ENCODE peak calls at places on chromosomes 3 and 15, in six cellular contexts. I, U, A, F, J and R are unnamed samples.

GRCh38 chr3:25783661-25784512 is 644 bp upstream of the NGLY1 start:
- DNase-seq in I (no peak), U (peak; percentile 91), A (peak; percentile 60), F (no peak), J (no peak), R (peak; percentile 55)

GRCh38 chr15:48330045-48330840 is 986 bp upstream of the DUT start:
- DNase-seq in I (no peak), U (no peak), A (no peak), F (no peak), J (no peak), R (peak; percentile 30)

GRCh38 chr15:81174759-81175327 is 21.8 kb upstream of the IL16 start:
- DNase-seq in I (no peak), U (no peak), A (no peak), F (no peak), J (no peak), R (no peak)

GRCh38 chr3:187955076-187955952 is 198.6 kb upstream of the LPP start:
- DNase-seq in I (peak; percentile 43), U (no peak), A (peak; percentile 46), F (no peak), J (peak; percentile 45), R (peak; percentile 90)

GRCh38 chr15:98663606-98664005 is 15.3 kb downstream of the IGF1R start:
- DNase-seq in I (no peak), U (no peak), A (no peak), F (peak; percentile 52), J (no peak), R (no peak)

GRCh38 chr3:129239992-129240391 is 9.4 kb upstream of the COPG1 start:
- DNase-seq in I (no peak), U (no peak), A (no peak), F (no peak), J (no peak), R (no peak)

GRCh38 chr15:69299451-69300128 is 878 bp downstream of the PAQR5 start:
- DNase-seq in I (no peak), U (no peak), A (no peak), F (no peak), J (no peak), R (no peak)

GRCh38 chr3:113283306-113283705 is 71.9 kb downstream of the BOC start:
- DNase-seq in I (no peak), U (no peak), A (no peak), F (peak; percentile 51), J (no peak), R (no peak)

GRCh38 chr3:186237915-186238314 is 124.1 kb downstream of the DGKG start:
- DNase-seq in I (no peak), U (no peak), A (no peak), F (no peak), J (no peak), R (no peak)

GRCh38 chr15:76197703-76198455 is 113.4 kb downstream of the ETFA start:
- DNase-seq in I (no peak), U (peak; percentile 82), A (no peak), F (no peak), J (no peak), R (no peak)

GRCh38 chr15:71678191-71678590 is 132.2 kb upstream of the NR2E3 start:
- DNase-seq in I (no peak), U (no peak), A (no peak), F (no peak), J (no peak), R (no peak)

GRCh38 chr3:153881201-153881600 is 240.0 kb upstream of the ARHGEF26 start:
- DNase-seq in I (no peak), U (no peak), A (peak; percentile 52), F (no peak), J (no peak), R (no peak)

GRCh38 chr15:67022587-67022986 is 42.8 kb upstream of the SMAD3 start:
- DNase-seq in I (no peak), U (no peak), A (no peak), F (no peak), J (no peak), R (no peak)

GRCh38 chr15:67024998-67025368 is 40.4 kb upstream of the SMAD3 start:
- DNase-seq in I (no peak), U (peak; percentile 56), A (no peak), F (no peak), J (no peak), R (no peak)

GRCh38 chr15:67024322-67024997 is 40.9 kb upstream of the SMAD3 start:
- DNase-seq in I (peak; percentile 74), U (peak; percentile 96), A (peak; percentile 89), F (no peak), J (peak; percentile 96), R (peak; percentile 97)

GRCh38 chr15:67025719-67026118 is 39.7 kb upstream of the SMAD3 start:
- DNase-seq in I (no peak), U (no peak), A (no peak), F (no peak), J (no peak), R (peak; percentile 87)

DNA sequence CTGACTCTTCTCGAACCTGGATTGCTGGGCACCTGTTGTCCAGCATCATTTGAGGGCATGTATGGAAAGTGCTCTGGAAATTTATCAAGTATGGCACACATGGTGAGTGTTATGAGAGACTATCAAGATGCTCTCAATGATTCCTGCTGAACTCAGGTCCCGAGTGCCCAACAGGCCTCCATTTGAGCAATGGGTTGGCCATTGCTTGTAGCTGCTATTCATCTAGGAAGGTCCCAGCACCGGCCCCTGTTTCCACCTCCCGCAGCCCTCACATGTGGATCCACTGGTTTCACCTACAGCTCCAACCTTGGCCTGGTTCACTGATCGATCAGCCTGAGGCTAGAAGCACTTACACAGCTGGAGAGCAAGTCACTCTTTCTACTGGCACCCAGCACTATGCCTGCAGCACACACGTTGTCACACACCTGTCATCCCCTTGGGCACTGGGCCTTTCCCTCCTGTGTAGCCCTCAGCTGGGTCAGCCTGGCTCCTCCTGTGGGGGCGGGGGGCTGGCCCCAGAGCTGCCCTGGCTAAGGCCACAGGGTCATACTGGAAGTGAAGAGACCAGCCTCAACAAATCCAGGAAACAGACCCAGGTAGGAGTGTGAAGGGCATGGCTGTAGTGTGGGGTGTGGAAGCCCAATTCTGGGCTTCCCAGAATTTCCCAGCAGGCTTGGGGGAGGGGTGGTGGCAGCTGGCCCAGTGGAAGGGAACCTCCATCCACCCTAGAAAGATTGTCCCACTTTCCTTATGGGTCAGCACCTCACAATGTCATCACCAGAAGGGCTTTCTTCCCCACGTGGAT is 41.7 kb upstream of the SMAD3 start:
- DNase-seq in I (no peak), U (peak; percentile 80), A (no peak), F (peak; percentile 63), J (no peak), R (no peak)
- H3K4me3 ChIP-seq in I (no peak overlapping the region), U (no peak overlapping the region), A (no peak overlapping the region), F (no peak overlapping the region), J (no peak overlapping the region), R (no peak overlapping the region)

DNA sequence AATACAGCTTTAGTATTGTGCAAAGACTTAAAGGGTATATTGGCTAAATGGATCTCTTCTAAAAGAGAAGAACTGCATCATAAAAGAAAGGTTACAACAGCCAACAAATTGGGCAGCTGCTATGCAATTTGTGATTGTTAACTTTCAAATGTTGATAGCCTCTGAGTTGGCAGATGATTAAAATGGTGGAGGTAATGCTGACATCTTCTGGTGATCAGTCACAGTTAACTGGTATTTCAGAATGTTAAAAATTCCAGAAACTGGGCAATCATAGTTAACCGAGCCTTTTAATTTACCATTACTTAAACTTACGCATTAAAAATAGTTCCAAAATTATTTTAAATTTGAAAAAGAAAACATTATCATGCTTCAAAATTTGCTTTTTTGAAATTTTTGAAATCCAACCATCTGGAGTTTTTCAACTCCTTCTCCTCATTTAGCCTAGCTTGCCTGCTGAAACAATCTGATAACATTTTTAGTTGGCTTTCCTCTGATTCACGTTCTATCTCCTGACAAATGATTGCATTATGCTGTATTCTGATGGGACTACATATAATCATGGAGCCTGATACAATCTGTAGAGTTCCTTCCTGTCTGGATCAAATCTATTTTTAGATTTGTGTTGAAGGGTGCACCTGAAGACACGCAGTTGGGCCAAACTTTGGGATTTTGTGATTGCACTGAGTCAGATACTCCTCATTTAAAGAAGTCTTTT is 144.0 kb upstream of the PDZRN3 start:
- DNase-seq in I (no peak), U (no peak), A (no peak), F (no peak), J (no peak), R (no peak)
- TF ChIP-seq CTCF in I (no peak), U (no peak), A (peak; percentile 23), F (no peak), J (no peak), R (no peak)

DNA sequence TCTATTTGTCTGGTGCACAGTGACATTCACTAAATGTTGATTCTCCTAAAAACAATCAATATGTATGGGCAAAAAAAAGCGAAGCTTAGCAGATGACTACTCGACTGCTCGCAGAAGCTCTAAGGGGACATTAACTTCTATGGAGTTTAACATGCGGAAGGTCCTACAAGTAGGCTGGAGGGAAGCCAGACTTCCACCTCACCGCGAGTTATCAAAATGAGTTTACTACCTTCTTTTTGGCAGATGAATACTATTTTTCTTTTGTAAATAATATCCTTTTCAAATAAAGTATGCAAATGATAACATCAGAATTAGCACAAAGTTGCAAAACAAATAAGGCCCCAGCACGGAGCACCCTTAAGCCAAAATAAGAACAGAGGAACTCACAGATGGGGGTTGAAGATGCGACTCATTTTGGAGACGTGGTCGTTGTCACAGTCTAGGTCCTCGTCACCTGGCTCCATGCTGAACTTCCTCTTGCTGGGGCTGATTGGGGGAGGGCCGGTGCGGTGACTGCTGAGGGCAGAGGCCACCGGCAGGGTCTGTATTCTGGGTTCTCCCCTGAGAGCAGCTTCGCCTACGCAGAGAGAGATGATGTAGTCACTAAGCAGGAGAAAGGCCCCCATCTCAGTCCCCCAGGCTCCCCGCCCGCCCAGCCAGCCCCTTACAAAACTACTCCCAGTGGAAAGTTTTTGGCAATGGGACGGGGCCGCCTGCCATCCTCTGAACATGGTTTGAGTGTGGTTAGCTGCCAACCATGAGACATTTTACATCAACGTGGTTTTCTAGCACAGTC is 42.1 kb downstream of the VGLL4 start:
- DNase-seq in I (no peak), U (no peak), A (no peak), F (peak; percentile 36), J (no peak), R (peak; percentile 60)
- H3K4me3 ChIP-seq in I (no peak overlapping the region), U (no peak overlapping the region), A (no peak overlapping the region), F (no peak overlapping the region), J (no peak overlapping the region), R (no peak overlapping the region)

DNA sequence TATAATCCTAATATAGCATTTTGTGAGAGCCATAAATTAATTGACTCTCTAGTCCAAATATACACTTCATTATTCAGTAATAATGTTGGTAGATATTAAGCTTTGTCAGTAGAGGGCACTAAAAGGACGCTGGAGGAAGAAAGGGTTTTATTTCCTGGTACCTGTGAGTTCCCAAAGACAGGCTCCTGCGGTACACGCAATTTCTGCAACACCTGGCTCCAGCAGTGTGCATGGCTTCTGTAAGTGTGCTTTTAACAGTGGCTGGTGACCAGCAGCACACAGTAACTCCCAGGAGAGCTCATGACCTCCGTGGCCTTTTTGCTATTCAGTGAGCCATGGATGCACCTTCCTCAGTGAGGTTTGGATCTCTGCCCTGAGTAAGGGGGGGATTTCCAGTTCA is 338.3 kb upstream of the ZNF385D start:
- DNase-seq in I (no peak), U (no peak), A (peak; percentile 64), F (no peak), J (no peak), R (peak; percentile 34)
- TF ChIP-seq CTCF in I (no peak), U (no peak), A (peak; percentile 68), F (no peak), J (peak; percentile 46), R (peak; percentile 55)

GRCh38 chr3:8357859-8358258 is 143.8 kb upstream of the LMCD1 start:
- DNase-seq in I (no peak), U (no peak), A (no peak), F (no peak), J (no peak), R (no peak)
- H3K4me3 ChIP-seq in I (no peak overlapping the region), U (no peak overlapping the region), A (no peak overlapping the region), F (no peak overlapping the region), J (no peak overlapping the region), R (no peak overlapping the region)